ENCODE peak calls at places on chromosomes 3 and 15, in eight cellular contexts. One of them, this sample, is unnamed.

GRCh38 chr3:112471926-112472325 is 27.3 kb downstream of the BTLA start:
- DNase-seq in fibroblast of pulmonary artery: peak
- DNase-seq in CD4-positive, alpha-beta T cell: no peak
- DNase-seq in GM13976: no peak
- DNase-seq in transverse colon: no peak
- DNase-seq in GM12865: no peak
- DNase-seq in body of pancreas: no peak
- DNase-seq in brain microvascular endothelial cell: no peak
- DNase-seq in this sample: no peak

GRCh38 chr3:139302084-139302800 is 41.6 kb upstream of the MRPS22 start:
- DNase-seq in CD4-positive, alpha-beta T cell: no peak
- DNase-seq in body of pancreas: no peak
- DNase-seq in GM13976: no peak
- DNase-seq in transverse colon: no peak
- DNase-seq in brain microvascular endothelial cell: peak
- DNase-seq in fibroblast of pulmonary artery: peak
- DNase-seq in GM12865: no peak
- DNase-seq in this sample: no peak

GRCh38 chr3:148074057-148074456 is 623.6 kb upstream of the AGTR1 start:
- DNase-seq in body of pancreas: no peak
- DNase-seq in GM12865: no peak
- DNase-seq in fibroblast of pulmonary artery: no peak
- DNase-seq in CD4-positive, alpha-beta T cell: no peak
- DNase-seq in transverse colon: no peak
- DNase-seq in brain microvascular endothelial cell: no peak
- DNase-seq in GM13976: no peak
- DNase-seq in this sample: no peak

GRCh38 chr3:86986666-86987420 is 4.1 kb downstream of the VGLL3 start:
- DNase-seq in body of pancreas: no peak
- DNase-seq in GM13976: no peak
- DNase-seq in brain microvascular endothelial cell: no peak
- DNase-seq in GM12865: no peak
- DNase-seq in fibroblast of pulmonary artery: peak
- DNase-seq in transverse colon: no peak
- DNase-seq in CD4-positive, alpha-beta T cell: no peak
- DNase-seq in this sample: no peak

GRCh38 chr3:168794427-168794826 is 698.7 kb upstream of the GOLIM4 start:
- DNase-seq in transverse colon: no peak
- DNase-seq in GM12865: no peak
- DNase-seq in brain microvascular endothelial cell: no peak
- DNase-seq in body of pancreas: no peak
- DNase-seq in GM13976: no peak
- DNase-seq in fibroblast of pulmonary artery: peak
- DNase-seq in CD4-positive, alpha-beta T cell: no peak
- DNase-seq in this sample: no peak

GRCh38 chr15:75982468-75982867 is 29.8 kb downstream of the NRG4 start:
- DNase-seq in fibroblast of pulmonary artery: no peak
- DNase-seq in body of pancreas: no peak
- DNase-seq in CD4-positive, alpha-beta T cell: no peak
- DNase-seq in transverse colon: no peak
- DNase-seq in brain microvascular endothelial cell: no peak
- DNase-seq in GM13976: no peak
- DNase-seq in GM12865: no peak
- DNase-seq in this sample: no peak

GRCh38 chr15:62799037-62799436 is 243.5 kb upstream of the TPM1 start:
- DNase-seq in GM13976: no peak
- DNase-seq in CD4-positive, alpha-beta T cell: no peak
- DNase-seq in fibroblast of pulmonary artery: no peak
- DNase-seq in body of pancreas: no peak
- DNase-seq in brain microvascular endothelial cell: no peak
- DNase-seq in GM12865: no peak
- DNase-seq in transverse colon: no peak
- DNase-seq in this sample: no peak

GRCh38 chr3:192352142-192352541 is 375.2 kb downstream of the FGF12 start:
- DNase-seq in transverse colon: no peak
- DNase-seq in brain microvascular endothelial cell: no peak
- DNase-seq in body of pancreas: no peak
- DNase-seq in GM12865: no peak
- DNase-seq in CD4-positive, alpha-beta T cell: no peak
- DNase-seq in GM13976: no peak
- DNase-seq in fibroblast of pulmonary artery: no peak
- DNase-seq in this sample: no peak

GRCh38 chr3:12180218-12180617 is 21.5 kb upstream of the TIMP4 start:
- DNase-seq in body of pancreas: peak
- DNase-seq in transverse colon: peak
- DNase-seq in GM12865: no peak
- DNase-seq in brain microvascular endothelial cell: peak
- DNase-seq in fibroblast of pulmonary artery: peak
- DNase-seq in GM13976: no peak
- DNase-seq in CD4-positive, alpha-beta T cell: no peak
- DNase-seq in this sample: no peak

GRCh38 chr3:37833790-37834189 is 27.9 kb upstream of the CTDSPL start:
- DNase-seq in GM12865: peak
- DNase-seq in fibroblast of pulmonary artery: no peak
- DNase-seq in CD4-positive, alpha-beta T cell: no peak
- DNase-seq in brain microvascular endothelial cell: no peak
- DNase-seq in transverse colon: no peak
- DNase-seq in body of pancreas: no peak
- DNase-seq in GM13976: no peak
- DNase-seq in this sample: no peak
- TF ChIP-seq CTCF in GM12865: peak
- TF ChIP-seq CTCF in fibroblast of pulmonary artery: peak
- TF ChIP-seq CTCF in CD4-positive, alpha-beta T cell: no peak
- TF ChIP-seq CTCF in brain microvascular endothelial cell: peak
- TF ChIP-seq CTCF in transverse colon: peak
- TF ChIP-seq CTCF in body of pancreas: no peak
- TF ChIP-seq CTCF in GM13976: no peak
- TF ChIP-seq CTCF in this sample: peak

GRCh38 chr3:98809561-98809960 is 46.4 kb downstream of the ST3GAL6 start:
- DNase-seq in GM12865: no peak
- DNase-seq in transverse colon: no peak
- DNase-seq in brain microvascular endothelial cell: no peak
- DNase-seq in CD4-positive, alpha-beta T cell: no peak
- DNase-seq in GM13976: no peak
- DNase-seq in fibroblast of pulmonary artery: peak
- DNase-seq in body of pancreas: no peak
- DNase-seq in this sample: no peak

GRCh38 chr3:98814799-98815450 is 51.8 kb downstream of the ST3GAL6 start:
- DNase-seq in GM13976: no peak
- DNase-seq in CD4-positive, alpha-beta T cell: no peak
- DNase-seq in transverse colon: no peak
- DNase-seq in GM12865: no peak
- DNase-seq in fibroblast of pulmonary artery: peak
- DNase-seq in brain microvascular endothelial cell: peak
- DNase-seq in body of pancreas: no peak
- DNase-seq in this sample: no peak

GRCh38 chr3:98817546-98817945 is 54.4 kb downstream of the ST3GAL6 start:
- DNase-seq in body of pancreas: no peak
- DNase-seq in transverse colon: no peak
- DNase-seq in GM13976: peak
- DNase-seq in fibroblast of pulmonary artery: peak
- DNase-seq in CD4-positive, alpha-beta T cell: no peak
- DNase-seq in GM12865: peak
- DNase-seq in brain microvascular endothelial cell: no peak
- DNase-seq in this sample: peak

GRCh38 chr3:98811048-98811447 is 47.9 kb downstream of the ST3GAL6 start:
- DNase-seq in GM12865: no peak
- DNase-seq in brain microvascular endothelial cell: no peak
- DNase-seq in transverse colon: no peak
- DNase-seq in GM13976: no peak
- DNase-seq in fibroblast of pulmonary artery: no peak
- DNase-seq in CD4-positive, alpha-beta T cell: no peak
- DNase-seq in body of pancreas: no peak
- DNase-seq in this sample: no peak

GRCh38 chr3:98812851-98813374 is 49.8 kb downstream of the ST3GAL6 start:
- DNase-seq in body of pancreas: no peak
- DNase-seq in fibroblast of pulmonary artery: peak
- DNase-seq in transverse colon: no peak
- DNase-seq in GM12865: peak
- DNase-seq in brain microvascular endothelial cell: no peak
- DNase-seq in GM13976: peak
- DNase-seq in CD4-positive, alpha-beta T cell: no peak
- DNase-seq in this sample: peak
- TF ChIP-seq CTCF in body of pancreas: peak
- TF ChIP-seq CTCF in fibroblast of pulmonary artery: peak
- TF ChIP-seq CTCF in transverse colon: peak
- TF ChIP-seq CTCF in GM12865: peak
- TF ChIP-seq CTCF in brain microvascular endothelial cell: peak
- TF ChIP-seq CTCF in GM13976: peak
- TF ChIP-seq CTCF in CD4-positive, alpha-beta T cell: peak
- TF ChIP-seq CTCF in this sample: peak

DNA sequence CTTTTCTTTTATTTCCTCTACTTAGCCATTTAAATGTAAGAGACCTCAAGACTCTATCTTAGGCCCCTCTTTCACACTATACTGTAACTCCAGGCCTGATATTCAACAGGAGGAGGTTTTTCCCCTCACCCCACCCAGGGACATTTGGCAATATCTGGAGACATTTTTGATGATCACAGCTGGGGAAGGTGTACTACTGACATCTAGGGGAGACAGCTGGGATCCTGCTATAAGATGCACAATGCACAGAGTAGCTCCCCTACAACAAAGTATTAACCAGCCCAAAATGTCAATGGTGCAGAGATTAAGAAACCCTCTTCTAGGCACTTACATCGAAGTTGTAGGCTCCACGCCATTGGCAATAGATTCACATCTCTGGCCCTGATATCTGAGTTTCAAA is 517.5 kb upstream of the UBE2E2 start:
- DNase-seq in GM13976: no peak
- DNase-seq in transverse colon: no peak
- DNase-seq in GM12865: peak
- DNase-seq in body of pancreas: no peak
- DNase-seq in fibroblast of pulmonary artery: no peak
- DNase-seq in brain microvascular endothelial cell: peak
- DNase-seq in CD4-positive, alpha-beta T cell: no peak
- DNase-seq in this sample: no peak
- TF ChIP-seq CTCF in GM13976: no peak
- TF ChIP-seq CTCF in transverse colon: no peak
- TF ChIP-seq CTCF in GM12865: peak
- TF ChIP-seq CTCF in body of pancreas: no peak
- TF ChIP-seq CTCF in fibroblast of pulmonary artery: no peak
- TF ChIP-seq CTCF in brain microvascular endothelial cell: peak
- TF ChIP-seq CTCF in CD4-positive, alpha-beta T cell: no peak
- TF ChIP-seq CTCF in this sample: peak

GRCh38 chr3:49158108-49158709 is 7.9 kb downstream of the CCDC71 start:
- DNase-seq in fibroblast of pulmonary artery: no peak
- DNase-seq in brain microvascular endothelial cell: no peak
- DNase-seq in CD4-positive, alpha-beta T cell: peak
- DNase-seq in GM12865: peak
- DNase-seq in transverse colon: peak
- DNase-seq in GM13976: no peak
- DNase-seq in body of pancreas: peak
- DNase-seq in this sample: no peak
- TF ChIP-seq CTCF in fibroblast of pulmonary artery: peak
- TF ChIP-seq CTCF in brain microvascular endothelial cell: peak
- TF ChIP-seq CTCF in CD4-positive, alpha-beta T cell: peak
- TF ChIP-seq CTCF in GM12865: peak
- TF ChIP-seq CTCF in transverse colon: peak
- TF ChIP-seq CTCF in GM13976: peak
- TF ChIP-seq CTCF in body of pancreas: peak
- TF ChIP-seq CTCF in this sample: peak

GRCh38 chr15:37789881-37790280 is 144.6 kb upstream of the TMCO5A start:
- DNase-seq in fibroblast of pulmonary artery: peak
- DNase-seq in brain microvascular endothelial cell: peak
- DNase-seq in body of pancreas: no peak
- DNase-seq in transverse colon: no peak
- DNase-seq in GM12865: no peak
- DNase-seq in CD4-positive, alpha-beta T cell: no peak
- DNase-seq in GM13976: no peak
- DNase-seq in this sample: no peak

GRCh38 chr15:37791693-37792092 is 142.7 kb upstream of the TMCO5A start:
- DNase-seq in CD4-positive, alpha-beta T cell: no peak
- DNase-seq in GM13976: no peak
- DNase-seq in brain microvascular endothelial cell: no peak
- DNase-seq in transverse colon: no peak
- DNase-seq in fibroblast of pulmonary artery: no peak
- DNase-seq in GM12865: no peak
- DNase-seq in body of pancreas: no peak
- DNase-seq in this sample: no peak

GRCh38 chr15:37794947-37795346 is 139.5 kb upstream of the TMCO5A start:
- DNase-seq in GM12865: no peak
- DNase-seq in body of pancreas: no peak
- DNase-seq in brain microvascular endothelial cell: no peak
- DNase-seq in transverse colon: no peak
- DNase-seq in fibroblast of pulmonary artery: no peak
- DNase-seq in CD4-positive, alpha-beta T cell: no peak
- DNase-seq in GM13976: no peak
- DNase-seq in this sample: no peak

GRCh38 chr15:37792351-37792750 is 142.1 kb upstream of the TMCO5A start:
- DNase-seq in GM13976: no peak
- DNase-seq in CD4-positive, alpha-beta T cell: no peak
- DNase-seq in transverse colon: no peak
- DNase-seq in fibroblast of pulmonary artery: no peak
- DNase-seq in body of pancreas: no peak
- DNase-seq in GM12865: no peak
- DNase-seq in brain microvascular endothelial cell: no peak
- DNase-seq in this sample: no peak

GRCh38 chr15:37793851-37794250 is 140.6 kb upstream of the TMCO5A start:
- DNase-seq in transverse colon: no peak
- DNase-seq in GM13976: no peak
- DNase-seq in fibroblast of pulmonary artery: peak
- DNase-seq in GM12865: no peak
- DNase-seq in body of pancreas: no peak
- DNase-seq in CD4-positive, alpha-beta T cell: no peak
- DNase-seq in brain microvascular endothelial cell: no peak
- DNase-seq in this sample: no peak
- TF ChIP-seq CTCF in transverse colon: no peak
- TF ChIP-seq CTCF in GM13976: no peak
- TF ChIP-seq CTCF in fibroblast of pulmonary artery: peak
- TF ChIP-seq CTCF in GM12865: no peak
- TF ChIP-seq CTCF in body of pancreas: no peak
- TF ChIP-seq CTCF in CD4-positive, alpha-beta T cell: no peak
- TF ChIP-seq CTCF in brain microvascular endothelial cell: peak
- TF ChIP-seq CTCF in this sample: no peak

This sample was measured in GM10248.